ENCODE peak calls at places on chromosomes 2 and 18, in five cellular contexts. One of them, this sample, is unnamed.

GRCh38 chr18:73564073-73564472 is 583.6 kb downstream of the FBXO15 start:
- DNase-seq in activated T-helper 1 cell treated with Interleukin-2 at 50 U/mL for 16 hours: no peak
- DNase-seq in RWPE1: peak; percentile 37
- DNase-seq in stimulated activated naive B cell treated with anti-CD40 and anti-IgM and Interleukin-4, amounts not matched to agents 10 μg/mL and 1 μg/mL and 100 μg/mL, for 72 hours: no peak
- DNase-seq in CD8-positive, alpha-beta memory T cell: no peak
- DNase-seq in this sample: no peak

GRCh38 chr2:67772216-67773180 is 290.3 kb downstream of the C1D start:
- DNase-seq in activated T-helper 1 cell treated with Interleukin-2 at 50 U/mL for 16 hours: no peak
- DNase-seq in stimulated activated naive B cell treated with anti-CD40 and anti-IgM and Interleukin-4, amounts not matched to agents 10 μg/mL and 1 μg/mL and 100 μg/mL, for 72 hours: no peak
- DNase-seq in CD8-positive, alpha-beta memory T cell: no peak
- DNase-seq in RWPE1: no peak
- DNase-seq in this sample: no peak

GRCh38 chr18:38545071-38545470 is 979.5 kb upstream of the CELF4 start:
- DNase-seq in CD8-positive, alpha-beta memory T cell: no peak
- DNase-seq in stimulated activated naive B cell treated with anti-CD40 and anti-IgM and Interleukin-4, amounts not matched to agents 10 μg/mL and 1 μg/mL and 100 μg/mL, for 72 hours: peak; percentile 17
- DNase-seq in activated T-helper 1 cell treated with Interleukin-2 at 50 U/mL for 16 hours: no peak
- DNase-seq in RWPE1: no peak
- DNase-seq in this sample: no peak

GRCh38 chr2:38233231-38233983 is 143.7 kb downstream of the ATL2 start:
- DNase-seq in CD8-positive, alpha-beta memory T cell: no peak
- DNase-seq in activated T-helper 1 cell treated with Interleukin-2 at 50 U/mL for 16 hours: no peak
- DNase-seq in RWPE1: peak; percentile 8
- DNase-seq in stimulated activated naive B cell treated with anti-CD40 and anti-IgM and Interleukin-4, amounts not matched to agents 10 μg/mL and 1 μg/mL and 100 μg/mL, for 72 hours: no peak
- DNase-seq in this sample: no peak

GRCh38 chr2:127081826-127082633 is 24.9 kb downstream of the BIN1 start:
- DNase-seq in RWPE1: no peak
- DNase-seq in stimulated activated naive B cell treated with anti-CD40 and anti-IgM and Interleukin-4, amounts not matched to agents 10 μg/mL and 1 μg/mL and 100 μg/mL, for 72 hours: peak; percentile 71
- DNase-seq in activated T-helper 1 cell treated with Interleukin-2 at 50 U/mL for 16 hours: peak; percentile 74
- DNase-seq in CD8-positive, alpha-beta memory T cell: peak; percentile 92
- DNase-seq in this sample: peak; percentile 95

GRCh38 chr2:219388127-219388844 is 574 bp upstream of the DNPEP start:
- DNase-seq in RWPE1: peak; percentile 93
- DNase-seq in CD8-positive, alpha-beta memory T cell: peak; percentile 99
- DNase-seq in stimulated activated naive B cell treated with anti-CD40 and anti-IgM and Interleukin-4, amounts not matched to agents 10 μg/mL and 1 μg/mL and 100 μg/mL, for 72 hours: peak; percentile 97
- DNase-seq in activated T-helper 1 cell treated with Interleukin-2 at 50 U/mL for 16 hours: peak; percentile 99
- DNase-seq in this sample: peak; percentile 97

GRCh38 chr2:68319397-68320117 is at the start of gene CNRIP1:
- DNase-seq in activated T-helper 1 cell treated with Interleukin-2 at 50 U/mL for 16 hours: no peak
- DNase-seq in stimulated activated naive B cell treated with anti-CD40 and anti-IgM and Interleukin-4, amounts not matched to agents 10 μg/mL and 1 μg/mL and 100 μg/mL, for 72 hours: no peak
- DNase-seq in CD8-positive, alpha-beta memory T cell: no peak
- DNase-seq in RWPE1: peak; percentile 33
- DNase-seq in this sample: peak; percentile 66

GRCh38 chr2:75896779-75897366 is 186.2 kb upstream of the GCFC2 start:
- DNase-seq in activated T-helper 1 cell treated with Interleukin-2 at 50 U/mL for 16 hours: no peak
- DNase-seq in RWPE1: peak; percentile 47
- DNase-seq in stimulated activated naive B cell treated with anti-CD40 and anti-IgM and Interleukin-4, amounts not matched to agents 10 μg/mL and 1 μg/mL and 100 μg/mL, for 72 hours: no peak
- DNase-seq in CD8-positive, alpha-beta memory T cell: no peak
- DNase-seq in this sample: peak; percentile 65

GRCh38 chr2:187576906-187577305 is 22.7 kb upstream of the TFPI start:
- DNase-seq in RWPE1: no peak
- DNase-seq in activated T-helper 1 cell treated with Interleukin-2 at 50 U/mL for 16 hours: no peak
- DNase-seq in stimulated activated naive B cell treated with anti-CD40 and anti-IgM and Interleukin-4, amounts not matched to agents 10 μg/mL and 1 μg/mL and 100 μg/mL, for 72 hours: no peak
- DNase-seq in CD8-positive, alpha-beta memory T cell: no peak
- DNase-seq in this sample: no peak

GRCh38 chr18:36189486-36189885 is 2.2 kb downstream of the MOCOS start:
- DNase-seq in RWPE1: no peak
- DNase-seq in activated T-helper 1 cell treated with Interleukin-2 at 50 U/mL for 16 hours: no peak
- DNase-seq in CD8-positive, alpha-beta memory T cell: no peak
- DNase-seq in stimulated activated naive B cell treated with anti-CD40 and anti-IgM and Interleukin-4, amounts not matched to agents 10 μg/mL and 1 μg/mL and 100 μg/mL, for 72 hours: no peak
- DNase-seq in this sample: no peak

GRCh38 chr2:145916799-145917198 is 1396.9 kb upstream of the ZEB2 start:
- DNase-seq in stimulated activated naive B cell treated with anti-CD40 and anti-IgM and Interleukin-4, amounts not matched to agents 10 μg/mL and 1 μg/mL and 100 μg/mL, for 72 hours: no peak
- DNase-seq in CD8-positive, alpha-beta memory T cell: no peak
- DNase-seq in activated T-helper 1 cell treated with Interleukin-2 at 50 U/mL for 16 hours: no peak
- DNase-seq in RWPE1: no peak
- DNase-seq in this sample: no peak

This sample was measured in globus pallidus.